ENCODE peak calls at places on chromosomes 11 and 22, in four cellular contexts. N is H1, Z is SK-N-SH, Q is K562. M is an unnamed sample.

GRCh38 chr11:113296447-113297205 is 17.8 kb upstream of the TTC12 start:
- DNase-seq in N (no peak), Z (no peak), Q (no peak), M (no peak)

GRCh38 chr11:14300661-14301304 is 58.2 kb downstream of the RRAS2 start:
- DNase-seq in N (peak), Z (peak), Q (peak), M (no peak)

GRCh38 chr11:79794484-79795393 is 353.9 kb upstream of the TENM4 start:
- DNase-seq in N (no peak), Z (no peak), Q (no peak), M (no peak)

GRCh38 chr11:10606536-10607208 is 38.2 kb upstream of the LYVE1 start:
- DNase-seq in N (no peak), Z (no peak), Q (no peak), M (peak)

GRCh38 chr11:45209904-45210699 is 63.7 kb downstream of the PRDM11 start:
- DNase-seq in N (no peak), Z (peak), Q (no peak), M (no peak)

GRCh38 chr11:2553886-2554285 is 109.1 kb downstream of the KCNQ1 start:
- DNase-seq in N (no peak), Z (no peak), Q (no peak), M (no peak)

GRCh38 chr11:73268671-73269271 is 3.4 kb upstream of the P2RY6 start:
- DNase-seq in N (no peak), Z (no peak), Q (no peak), M (no peak)

GRCh38 chr11:128553662-128554392 is 33.5 kb downstream of the ETS1 start:
- DNase-seq in N (no peak), Z (no peak), Q (no peak), M (no peak)

GRCh38 chr11:122098223-122098980 is 17.6 kb downstream of the BLID start:
- DNase-seq in N (no peak), Z (no peak), Q (no peak), M (no peak)

GRCh38 chr11:86182976-86183584 is 61.5 kb upstream of the EED start:
- DNase-seq in N (no peak), Z (no peak), Q (peak), M (peak)

GRCh38 chr11:10305964-10306918 is 1.4 kb downstream of the ADM start:
- DNase-seq in N (no peak), Z (peak), Q (no peak), M (no peak)

GRCh38 chr22:39482768-39483167 is 19.3 kb upstream of the MIEF1 start:
- DNase-seq in N (no peak), Z (no peak), Q (no peak), M (no peak)

GRCh38 chr11:36311926-36312592 is 16.0 kb downstream of the PRR5L start:
- DNase-seq in N (no peak), Z (no peak), Q (no peak), M (no peak)

GRCh38 chr11:76803811-76804600 is 20.9 kb downstream of the TSKU start:
- DNase-seq in N (no peak), Z (no peak), Q (no peak), M (no peak)

GRCh38 chr11:116853461-116854073 is 16.1 kb upstream of the APOA1 start:
- DNase-seq in N (no peak), Z (no peak), Q (no peak), M (peak)

GRCh38 chr11:9672288-9672916 is 8.5 kb downstream of the SWAP70 start:
- DNase-seq in N (no peak), Z (no peak), Q (no peak), M (no peak)

GRCh38 chr11:121141051-121141450 is 40.0 kb downstream of the TECTA start:
- DNase-seq in N (no peak), Z (no peak), Q (no peak), M (no peak)

GRCh38 chr22:45254789-45255261 is 14.1 kb upstream of the KIAA0930 start:
- DNase-seq in N (no peak), Z (no peak), Q (no peak), M (peak)

GRCh38 chr11:15146271-15147003 is 31.7 kb downstream of the INSC start:
- DNase-seq in N (no peak), Z (no peak), Q (no peak), M (no peak)

GRCh38 chr11:35112846-35113105 is 26.2 kb upstream of the CD44 start:
- DNase-seq in N (no peak), Z (no peak), Q (no peak), M (no peak)

GRCh38 chr11:32916361-32916760 is 23.8 kb downstream of the QSER1 start:
- DNase-seq in N (no peak), Z (no peak), Q (no peak), M (no peak)

GRCh38 chr11:27263046-27263445 is 100.0 kb downstream of the CCDC34 start:
- DNase-seq in N (no peak), Z (no peak), Q (no peak), M (no peak)

GRCh38 chr11:27266125-27266524 is 96.9 kb downstream of the CCDC34 start:
- DNase-seq in N (no peak), Z (peak), Q (no peak), M (no peak)
- TF ChIP-seq GABPA in N (no peak), Z (no peak), Q (no peak), M (no peak)

GRCh38 chr22:23696326-23696851 is 5.6 kb downstream of the RGL4 start:
- DNase-seq in N (no peak), Z (no peak), Q (no peak), M (peak)
- TF ChIP-seq GABPA in N (no peak), Z (no peak), Q (no peak), M (peak)

GRCh38 chr11:107017433-107018227 is 646 bp downstream of the GUCY1A2 start:
- DNase-seq in N (no peak), Z (peak), Q (peak), M (no peak)

GRCh38 chr11:107014871-107015270 is 3.4 kb downstream of the GUCY1A2 start:
- DNase-seq in N (no peak), Z (no peak), Q (no peak), M (no peak)

GRCh38 chr11:107018274-107018901 is at the start of gene GUCY1A2:
- DNase-seq in N (no peak), Z (peak), Q (no peak), M (no peak)

GRCh38 chr11:107017104-107017432 is 1.2 kb downstream of the GUCY1A2 start:
- DNase-seq in N (no peak), Z (no peak), Q (no peak), M (no peak)

DNA sequence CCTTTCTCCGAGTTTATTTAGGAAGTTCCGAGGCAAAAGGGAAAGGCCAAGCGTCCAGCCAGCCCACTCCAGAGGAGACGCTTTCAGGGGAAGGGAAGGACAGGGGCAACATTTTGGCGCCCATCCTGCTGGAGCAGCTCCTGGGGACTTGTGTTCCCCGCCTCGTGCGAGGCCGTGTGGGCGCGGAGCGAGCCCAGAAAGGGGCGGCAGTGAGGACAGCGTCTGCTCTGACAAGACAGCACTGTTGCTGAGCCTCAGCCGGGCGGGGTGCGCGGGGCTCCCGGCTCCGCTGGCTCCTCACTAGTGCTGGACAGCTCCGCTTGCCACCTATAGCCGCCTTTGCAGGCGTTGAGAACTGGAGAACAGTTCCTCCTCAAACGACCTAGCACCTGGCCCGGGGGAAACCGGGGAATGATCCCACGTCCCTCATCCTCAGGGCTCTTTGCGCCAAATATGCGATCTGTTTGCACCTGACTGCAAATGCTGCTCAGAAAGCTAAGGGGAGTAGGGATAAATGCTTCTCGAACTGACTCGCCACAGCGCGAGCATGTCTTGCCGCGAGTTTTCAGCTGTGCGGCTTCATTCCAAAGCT is 722 bp upstream of the GUCY1A2 start:
- DNase-seq in N (no peak), Z (peak), Q (no peak), M (no peak)
- TF ChIP-seq GABPA in N (no peak), Z (no peak), Q (no peak), M (no peak)

GRCh38 chr22:37822079-37822833 is 926 bp upstream of the GALR3 start:
- DNase-seq in N (no peak), Z (no peak), Q (no peak), M (no peak)
- TF ChIP-seq GABPA in N (no peak), Z (no peak), Q (no peak), M (no peak)

DNA sequence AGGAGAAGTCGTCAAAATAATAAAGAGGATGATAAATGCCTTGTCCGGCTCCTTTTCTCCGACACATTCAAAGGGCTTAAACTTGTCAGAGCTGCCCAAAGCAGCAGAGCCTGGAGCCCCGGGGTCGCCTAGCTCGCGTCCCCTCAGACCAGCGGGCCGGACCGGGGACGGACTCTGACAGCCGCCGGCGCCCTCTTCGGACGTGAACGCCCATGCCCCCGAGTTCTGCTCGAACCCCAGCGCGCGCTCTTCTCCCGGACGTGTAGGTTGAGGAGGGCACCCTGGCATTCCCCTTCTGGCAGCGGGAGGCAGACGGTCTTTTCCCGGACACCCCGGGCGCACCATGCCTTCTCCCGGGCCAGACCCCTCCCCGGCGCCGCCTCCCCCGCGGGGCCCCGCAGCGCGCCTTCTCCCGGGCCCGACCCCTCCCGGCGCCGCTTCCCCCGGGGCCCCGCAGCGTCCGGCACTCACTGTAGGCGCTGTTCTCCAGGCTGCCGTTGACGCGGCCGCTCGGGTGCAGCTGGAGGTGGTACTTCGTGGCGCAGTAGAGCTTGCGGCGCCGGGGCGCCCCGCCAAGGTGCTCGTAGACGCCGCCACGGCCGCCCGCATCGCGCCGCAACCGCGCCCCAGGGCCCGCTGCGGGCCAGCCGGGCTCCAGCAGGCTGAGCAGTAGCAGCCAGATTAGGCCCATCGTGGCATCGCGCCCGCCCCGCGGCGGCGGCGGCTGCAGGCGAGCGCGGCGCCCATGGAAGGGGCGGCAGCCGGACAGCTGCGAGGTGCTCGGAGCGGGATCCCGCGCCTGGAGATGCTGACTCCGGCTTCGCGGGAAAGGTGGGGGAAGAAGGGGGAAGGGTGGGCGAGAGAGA is 740 bp downstream of the FGF3 start:
- DNase-seq in N (no peak), Z (peak), Q (no peak), M (no peak)
- TF ChIP-seq GABPA in N (no peak), Z (no peak), Q (no peak), M (no peak)

GRCh38 chr11:8167796-8168195 is 1.0 kb downstream of the RIC3 start:
- DNase-seq in N (no peak), Z (no peak), Q (no peak), M (no peak)

DNA sequence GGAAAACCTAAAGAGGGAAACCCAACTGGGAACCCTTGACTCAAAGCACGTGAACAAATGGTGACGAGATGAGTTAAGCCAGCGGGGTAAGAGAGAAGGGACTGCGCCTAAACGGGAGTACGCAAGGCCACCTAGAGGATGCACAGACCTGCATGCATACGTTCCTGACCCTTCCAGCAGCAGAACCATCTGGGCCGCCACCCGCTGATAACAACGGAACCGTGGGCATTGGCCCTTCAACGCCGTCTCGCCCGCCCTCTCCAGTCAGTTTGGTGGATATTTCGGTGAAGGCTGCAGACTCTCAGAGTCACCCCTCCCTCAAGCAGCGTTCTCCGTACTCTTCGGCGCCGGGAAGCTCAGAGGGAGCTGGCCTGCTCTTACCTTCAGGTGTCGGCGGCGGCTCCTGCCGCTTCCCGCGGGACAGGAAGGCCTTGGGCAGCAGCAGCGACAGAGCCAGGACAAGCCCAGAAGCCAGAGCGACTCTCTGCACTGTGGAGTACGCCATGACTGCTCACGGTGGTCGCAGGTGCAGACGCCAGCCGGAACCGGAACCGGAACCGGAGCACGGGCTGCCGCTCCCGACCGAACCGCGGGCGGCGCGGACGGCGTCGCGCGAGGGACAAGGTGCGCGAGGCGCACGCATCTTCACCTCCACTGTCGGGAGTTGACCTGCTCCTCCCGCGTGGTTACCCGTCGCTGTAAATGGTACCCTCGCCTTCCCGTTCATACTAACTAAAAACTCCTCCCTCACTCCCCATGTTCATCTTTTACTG is at the start of gene RIC3:
- DNase-seq in N (peak), Z (peak), Q (no peak), M (no peak)
- TF ChIP-seq GABPA in N (peak), Z (peak), Q (no peak), M (peak)

GRCh38 chr22:29716814-29717213 is 3.0 kb upstream of the CABP7 start:
- DNase-seq in N (no peak), Z (no peak), Q (peak), M (no peak)
- TF ChIP-seq GABPA in N (peak), Z (no peak), Q (no peak), M (no peak)

GRCh38 chr11:59666969-59667368 is 1.9 kb downstream of the PATL1 start:
- DNase-seq in N (no peak), Z (no peak), Q (no peak), M (no peak)
- TF ChIP-seq GABPA in N (no peak), Z (no peak), Q (no peak), M (no peak)

DNA sequence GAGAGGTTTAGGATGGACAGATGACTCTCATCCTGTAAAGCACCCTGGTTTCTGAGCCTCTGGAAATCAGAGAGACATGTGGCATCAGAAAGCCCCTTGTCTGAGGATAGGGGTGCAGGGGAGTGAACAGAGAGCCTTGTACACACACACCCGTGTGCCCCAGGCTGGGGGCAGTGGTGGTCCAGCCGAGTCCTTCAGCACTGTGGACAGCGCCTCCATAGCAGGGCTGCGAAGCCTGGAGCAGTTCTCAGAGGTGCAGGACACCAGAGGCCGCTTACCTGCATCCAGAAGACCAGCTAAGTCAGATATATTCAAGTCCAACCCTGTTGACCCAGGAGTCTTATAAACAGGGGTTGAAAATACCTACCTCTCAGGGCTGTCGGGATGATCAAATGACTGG is 11.5 kb upstream of the IGSF9B start:
- DNase-seq in N (no peak), Z (no peak), Q (no peak), M (no peak)
- TF ChIP-seq GABPA in N (peak), Z (no peak), Q (no peak), M (no peak)

GRCh38 chr11:60866911-60867870 is at the start of gene ZP1:
- DNase-seq in N (no peak), Z (no peak), Q (no peak), M (no peak)

GRCh38 chr11:60868682-60869450 is 1.5 kb downstream of the ZP1 start:
- DNase-seq in N (no peak), Z (no peak), Q (no peak), M (no peak)

GRCh38 chr11:60870276-60870675 is 2.9 kb downstream of the ZP1 start:
- DNase-seq in N (no peak), Z (peak), Q (peak), M (no peak)

GRCh38 chr11:60869451-60869825 is 2.1 kb downstream of the ZP1 start:
- DNase-seq in N (no peak), Z (no peak), Q (no peak), M (no peak)

GRCh38 chr11:60867871-60868681 is 734 bp downstream of the ZP1 start:
- DNase-seq in N (no peak), Z (no peak), Q (no peak), M (no peak)
- TF ChIP-seq GABPA in N (no peak), Z (no peak), Q (no peak), M (no peak)

M was measured in GM12878.